ENCODE peak calls at places on chromosome 21, in six cellular contexts. N, F, X, J, M and C are unnamed samples.

GRCh38 chr21:18711662-18712061 is 308.1 kb upstream of the TMPRSS15 start:
- DNase-seq in X (no peak), J (no peak), F (no peak), N (no peak), M (no peak), C (no peak)

GRCh38 chr21:46091118-46091517 is 6.8 kb upstream of the COL6A2 start:
- DNase-seq in M (no peak), J (no peak), N (no peak), F (no peak), X (no peak), C (no peak)

GRCh38 chr21:39799178-39799577 is 54.2 kb downstream of the IGSF5 start:
- DNase-seq in F (no peak), M (no peak), J (no peak), N (no peak), X (no peak), C (no peak)

GRCh38 chr21:14567557-14568279 is 21.6 kb upstream of the SAMSN1 start:
- DNase-seq in X (no peak), M (no peak), F (no peak), N (no peak), J (no peak), C (no peak)

GRCh38 chr21:38613686-38614085 is 115.4 kb upstream of the ERG start:
- DNase-seq in X (no peak), M (no peak), F (no peak), J (no peak), N (no peak), C (no peak)

GRCh38 chr21:39018730-39019129 is 164.5 kb downstream of the PSMG1 start:
- DNase-seq in J (no peak), N (no peak), F (no peak), M (no peak), X (no peak), C (no peak)

GRCh38 chr21:39033878-39034589 is 149.2 kb downstream of the PSMG1 start:
- DNase-seq in J (no peak), N (no peak), F (no peak), M (no peak), X (peak), C (peak)

GRCh38 chr21:33859373-33860102 is 56.1 kb downstream of the ATP5PO start:
- DNase-seq in J (no peak), F (no peak), N (no peak), X (no peak), M (no peak), C (no peak)

GRCh38 chr21:32463889-32464300 is 51.4 kb downstream of the EVA1C start:
- DNase-seq in N (no peak), J (no peak), M (no peak), X (no peak), F (no peak), C (peak)

GRCh38 chr21:45870851-45871615 is 110.5 kb upstream of the COL6A1 start:
- DNase-seq in X (no peak), J (no peak), M (no peak), F (no peak), N (no peak), C (no peak)

GRCh38 chr21:34762761-34763160 is 94.0 kb downstream of the CLIC6 start:
- DNase-seq in X (no peak), M (no peak), J (no peak), N (no peak), F (no peak), C (no peak)

GRCh38 chr21:39647476-39647875 is 34.7 kb downstream of the B3GALT5 start:
- DNase-seq in J (no peak), X (no peak), N (no peak), F (no peak), M (no peak), C (no peak)

GRCh38 chr21:34336245-34336644 is 27.6 kb upstream of the KCNE2 start:
- DNase-seq in F (no peak), J (no peak), N (no peak), X (no peak), M (no peak), C (no peak)

GRCh38 chr21:46095106-46095719 is 2.7 kb upstream of the COL6A2 start:
- DNase-seq in N (no peak), M (no peak), X (no peak), F (no peak), J (no peak), C (peak)

GRCh38 chr21:46038871-46039397 is 57.4 kb downstream of the COL6A1 start:
- DNase-seq in X (no peak), N (no peak), J (no peak), M (no peak), F (no peak), C (peak)